ENCODE peak calls at places on chromosome 1, in seven cellular contexts. D, B, F, Z, I, U and J are unnamed samples.

GRCh38 chr1:180270767-180271639 is 40.9 kb downstream of the LHX4 start:
- DNase-seq in D (no peak), B (no peak), F (no peak), Z (peak), I (no peak), U (no peak), J (no peak)

GRCh38 chr1:183942933-183943693 is 94.4 kb downstream of the COLGALT2 start:
- DNase-seq in D (peak), B (no peak), F (no peak), Z (no peak), I (no peak), U (peak), J (peak)

GRCh38 chr1:53398091-53398490 is 61.1 kb upstream of the DMRTB1 start:
- DNase-seq in D (no peak), B (no peak), F (no peak), Z (no peak), I (no peak), U (no peak), J (no peak)

GRCh38 chr1:19852036-19852435 is 30.2 kb upstream of the OTUD3 start:
- DNase-seq in D (no peak), B (no peak), F (no peak), Z (no peak), I (no peak), U (no peak), J (no peak)

GRCh38 chr1:182668633-182669032 is 15.8 kb downstream of the RGS8 start:
- DNase-seq in D (no peak), B (no peak), F (no peak), Z (no peak), I (no peak), U (no peak), J (no peak)

GRCh38 chr1:221334082-221334481 is 407.8 kb downstream of the DUSP10 start:
- DNase-seq in D (no peak), B (no peak), F (no peak), Z (no peak), I (no peak), U (no peak), J (no peak)

GRCh38 chr1:84892657-84893618 is at the start of gene LPAR3:
- DNase-seq in D (no peak), B (no peak), F (no peak), Z (peak), I (peak), U (no peak), J (no peak)

GRCh38 chr1:80278936-80279335 is 1272.4 kb upstream of the ADGRL4 start:
- DNase-seq in D (no peak), B (no peak), F (no peak), Z (no peak), I (no peak), U (no peak), J (no peak)

GRCh38 chr1:221832617-221833016 is 90.7 kb upstream of the DUSP10 start:
- DNase-seq in D (no peak), B (no peak), F (no peak), Z (no peak), I (no peak), U (no peak), J (no peak)

GRCh38 chr1:212461916-212462660 is 29.4 kb downstream of the NENF start:
- DNase-seq in D (no peak), B (no peak), F (no peak), Z (no peak), I (no peak), U (no peak), J (no peak)

DNA sequence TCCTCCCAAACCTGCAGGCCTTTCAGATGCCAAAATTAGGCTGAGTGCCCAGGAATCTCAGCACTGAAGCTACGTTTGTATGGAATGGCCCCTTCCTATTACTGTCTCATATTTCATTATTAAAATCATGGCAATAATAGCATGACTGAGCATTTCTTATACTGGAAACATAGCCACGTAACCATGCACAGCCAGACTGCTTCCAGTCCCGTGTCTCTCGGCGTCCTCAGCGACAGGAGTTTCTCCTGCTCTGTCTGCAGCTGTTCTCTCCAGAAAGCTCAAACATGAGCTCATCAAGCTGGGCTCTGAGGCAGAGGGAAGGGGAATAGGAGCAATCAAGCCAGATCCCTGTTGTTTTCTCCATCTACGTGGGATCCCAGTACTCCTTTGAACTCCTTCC is 104.0 kb downstream of the CDC7 start:
- DNase-seq in D (no peak), B (no peak), F (no peak), Z (no peak), I (no peak), U (no peak), J (no peak)
- TF ChIP-seq CTCF in D (no peak), B (no peak), F (no peak), Z (no peak), I (no peak), U (no peak), J (no peak)

GRCh38 chr1:200095057-200095577 is 67.6 kb downstream of the NR5A2 start:
- DNase-seq in D (no peak), B (no peak), F (no peak), Z (no peak), I (no peak), U (no peak), J (no peak)

GRCh38 chr1:200090252-200091159 is 63.0 kb downstream of the NR5A2 start:
- DNase-seq in D (no peak), B (no peak), F (no peak), Z (no peak), I (no peak), U (no peak), J (no peak)
- TF ChIP-seq CTCF in D (no peak), B (no peak), F (no peak), Z (peak), I (no peak), U (peak), J (peak)

GRCh38 chr1:37808369-37809319 is 636 bp upstream of the YRDC start:
- DNase-seq in D (peak), B (no peak), F (peak), Z (peak), I (peak), U (no peak), J (no peak)
- TF ChIP-seq CTCF in D (no peak), B (no peak), F (no peak), Z (no peak), I (no peak), U (no peak), J (no peak)

GRCh38 chr1:187383366-187383765 is 554.6 kb downstream of the PLA2G4A start:
- DNase-seq in D (no peak), B (no peak), F (no peak), Z (no peak), I (no peak), U (no peak), J (no peak)
- TF ChIP-seq CTCF in D (no peak), B (no peak), F (no peak), Z (no peak), I (no peak), U (no peak), J (no peak)

DNA sequence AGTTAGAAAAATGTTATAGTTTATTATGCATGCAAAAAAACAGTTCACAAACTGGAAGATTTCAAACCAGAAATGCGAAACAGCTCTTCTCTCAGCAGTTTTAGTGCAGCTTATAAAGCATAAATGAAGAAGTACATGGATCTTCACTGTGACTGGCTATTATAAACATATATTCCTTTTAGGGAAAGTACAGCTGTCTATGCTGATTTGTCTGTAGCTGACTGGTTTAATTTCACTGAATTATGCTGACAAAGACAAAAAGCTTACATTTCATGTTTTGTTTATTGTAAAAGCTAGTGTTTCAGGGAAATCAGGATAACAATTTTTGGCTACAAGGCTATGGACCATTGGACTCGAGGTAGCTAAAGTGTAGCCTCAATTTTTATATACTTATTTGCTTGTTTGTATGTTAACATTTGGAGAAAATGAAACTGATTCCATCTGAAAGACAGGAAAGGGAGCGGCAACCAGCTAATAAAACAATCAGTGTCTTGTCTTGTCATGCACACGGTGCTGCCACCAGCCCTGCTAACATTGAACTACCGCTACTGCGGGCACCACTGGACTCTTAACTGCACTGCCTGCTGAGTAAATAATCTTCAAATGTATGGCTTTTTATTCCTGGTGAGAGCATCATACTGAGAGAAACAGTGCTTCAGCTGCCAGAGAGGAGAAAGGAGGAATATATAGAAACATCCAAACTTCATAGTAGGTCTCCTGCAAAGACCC is 480.1 kb downstream of the COL11A1 start:
- DNase-seq in D (no peak), B (no peak), F (no peak), Z (no peak), I (no peak), U (no peak), J (no peak)
- TF ChIP-seq CTCF in D (no peak), B (no peak), F (no peak), Z (no peak), I (no peak), U (no peak), J (no peak)

DNA sequence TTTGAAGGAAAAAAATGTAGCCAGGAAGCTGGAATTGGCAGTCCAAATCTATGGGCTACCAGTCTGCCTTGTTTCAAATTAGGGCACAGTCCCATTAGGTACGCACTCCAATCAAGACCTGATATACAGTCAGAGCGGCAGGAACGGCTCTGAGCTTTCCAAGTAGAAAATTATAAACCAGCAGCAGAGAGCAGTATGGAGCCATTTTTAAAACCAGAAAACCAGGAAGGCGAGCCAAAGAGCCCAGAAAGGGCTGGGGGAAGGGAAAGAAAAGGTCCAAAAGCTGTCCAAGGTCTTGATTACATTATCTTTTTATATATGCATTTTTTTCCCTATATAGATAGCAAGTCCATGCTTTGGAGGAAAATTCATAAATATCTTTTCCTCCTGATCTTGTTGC is 719.0 kb downstream of the RWDD3 start:
- DNase-seq in D (peak), B (no peak), F (no peak), Z (peak), I (no peak), U (no peak), J (no peak)
- TF ChIP-seq CTCF in D (no peak), B (no peak), F (no peak), Z (peak), I (no peak), U (no peak), J (no peak)

DNA sequence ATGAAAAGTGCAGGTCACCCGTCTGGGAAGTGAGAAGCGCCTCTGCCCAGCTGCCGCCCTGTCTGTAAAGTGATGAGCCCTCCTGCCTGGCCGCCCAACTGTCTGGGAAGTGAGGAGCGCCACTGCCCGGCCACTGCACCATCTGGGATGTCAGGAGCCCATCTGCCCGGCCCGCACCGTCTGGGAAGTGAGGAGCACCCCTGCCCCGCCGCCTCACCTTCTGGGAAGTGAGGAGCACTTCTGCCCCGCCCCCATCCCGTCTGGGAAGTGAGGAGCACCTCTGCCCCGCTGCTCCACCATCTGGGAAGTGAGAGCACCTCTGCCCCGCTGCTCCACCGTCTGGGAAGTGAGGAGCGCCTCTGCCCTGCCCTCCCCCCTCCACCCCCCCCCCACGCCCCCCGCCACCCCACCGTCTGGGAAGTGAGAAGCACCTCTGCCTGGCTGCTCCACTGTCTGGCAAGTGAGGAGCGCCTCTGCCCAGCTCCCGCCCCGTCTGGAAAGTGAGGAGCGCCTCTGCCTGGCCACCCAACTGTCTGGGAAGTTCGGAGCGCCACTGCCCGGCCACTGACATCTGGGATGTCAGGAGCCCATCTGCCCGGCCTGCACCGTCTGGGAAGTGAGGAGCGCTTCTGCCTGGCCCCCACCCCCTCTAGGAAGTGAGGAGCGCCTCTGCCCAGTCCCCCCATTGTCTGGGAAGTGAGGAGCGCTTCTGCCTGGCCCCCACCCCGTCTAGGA is 4.5 kb upstream of the ZZZ3 start:
- DNase-seq in D (no peak), B (no peak), F (no peak), Z (peak), I (no peak), U (no peak), J (no peak)
- TF ChIP-seq CTCF in D (no peak), B (no peak), F (no peak), Z (no peak), I (no peak), U (no peak), J (no peak)

GRCh38 chr1:37038079-37038702 is 3.9 kb upstream of the GRIK3 start:
- DNase-seq in D (no peak), B (no peak), F (no peak), Z (no peak), I (no peak), U (no peak), J (no peak)
- TF ChIP-seq CTCF in D (no peak), B (no peak), F (no peak), Z (no peak), I (no peak), U (no peak), J (peak)

GRCh38 chr1:204151562-204152309 is at the start of gene ETNK2:
- DNase-seq in D (no peak), B (peak), F (peak), Z (peak), I (peak), U (no peak), J (no peak)
- TF ChIP-seq CTCF in D (no peak), B (no peak), F (no peak), Z (no peak), I (no peak), U (no peak), J (no peak)